ENCODE peak calls at places on chromosomes 1 and 21, in five cellular contexts. Z, M, K, O and E are unnamed samples.

GRCh38 chr1:206029484-206029883 is 5.8 kb upstream of the CTSE start:
- DNase-seq in K (no peak), O (no peak), Z (no peak), M (peak), E (peak)

GRCh38 chr1:83058327-83058726 is 940.6 kb downstream of the TTLL7 start:
- DNase-seq in Z (no peak), K (peak), M (no peak), O (no peak), E (no peak)

GRCh38 chr1:223291796-223292195 is 72.2 kb downstream of the SUSD4 start:
- DNase-seq in O (no peak), Z (no peak), K (no peak), M (no peak), E (no peak)

GRCh38 chr1:46983416-46983815 is 40.1 kb upstream of the CYP4X1 start:
- DNase-seq in M (no peak), O (no peak), Z (no peak), K (no peak), E (no peak)

GRCh38 chr1:94383966-94384408 is 34.2 kb upstream of the ABCD3 start:
- DNase-seq in Z (no peak), K (no peak), O (no peak), M (no peak), E (no peak)

GRCh38 chr1:212703991-212704564 is 4.4 kb upstream of the BATF3 start:
- DNase-seq in K (no peak), M (no peak), O (no peak), Z (no peak), E (no peak)

GRCh38 chr1:49098866-49099265 is 322.2 kb upstream of the BEND5 start:
- DNase-seq in Z (no peak), K (no peak), O (no peak), M (no peak), E (no peak)

GRCh38 chr1:219374636-219375035 is 201.0 kb downstream of the LYPLAL1 start:
- DNase-seq in Z (no peak), K (no peak), M (no peak), O (no peak), E (no peak)

GRCh38 chr1:72397786-72398185 is 115.4 kb upstream of the NEGR1 start:
- DNase-seq in Z (no peak), O (no peak), M (no peak), K (peak), E (no peak)

GRCh38 chr21:44084496-44085241 is 22.5 kb upstream of the PWP2 start:
- DNase-seq in M (no peak), O (no peak), Z (no peak), K (no peak), E (no peak)

GRCh38 chr1:12480748-12481362 is 137.2 kb downstream of the DHRS3 start:
- DNase-seq in M (no peak), K (peak), O (no peak), Z (peak), E (no peak)

GRCh38 chr1:5340560-5341130 is 651.6 kb downstream of the NPHP4 start:
- DNase-seq in Z (no peak), K (no peak), O (no peak), M (no peak), E (no peak)

GRCh38 chr1:204123376-204123775 is 28.5 kb downstream of the ETNK2 start:
- DNase-seq in M (no peak), O (no peak), K (peak), Z (no peak), E (no peak)

GRCh38 chr1:241742084-241742483 is 90.0 kb downstream of the WDR64 start:
- DNase-seq in M (no peak), Z (no peak), O (no peak), K (no peak), E (no peak)

GRCh38 chr1:12435639-12436344 is 182.2 kb downstream of the DHRS3 start:
- DNase-seq in M (no peak), K (peak), O (no peak), Z (no peak), E (no peak)

GRCh38 chr1:204446413-204447111 is 34.9 kb upstream of the PPP1R15B start:
- DNase-seq in Z (peak), K (peak), O (no peak), M (peak), E (no peak)

GRCh38 chr1:51565009-51565408 is 45.9 kb upstream of the EPS15 start:
- DNase-seq in M (no peak), K (no peak), Z (no peak), O (no peak), E (no peak)

GRCh38 chr1:80966266-80966665 is 834.5 kb upstream of the ADGRL2 start:
- DNase-seq in Z (no peak), M (no peak), O (no peak), K (no peak), E (no peak)

GRCh38 chr1:226525750-226526149 is 22.8 kb upstream of the STUM start:
- DNase-seq in Z (no peak), O (no peak), K (no peak), M (no peak), E (no peak)

GRCh38 chr1:78688701-78689100 is 39.1 kb downstream of the IFI44 start:
- DNase-seq in M (no peak), Z (no peak), O (no peak), K (peak), E (no peak)

GRCh38 chr1:90955769-90956168 is 66.1 kb downstream of the ZNF644 start:
- DNase-seq in K (no peak), Z (no peak), M (no peak), O (no peak), E (no peak)

GRCh38 chr21:15421521-15421920 is 308.3 kb upstream of the USP25 start:
- DNase-seq in Z (no peak), M (no peak), O (no peak), K (peak), E (no peak)

GRCh38 chr1:180534199-180534598 is 24.6 kb upstream of the OVAAL start:
- DNase-seq in M (no peak), K (no peak), O (no peak), Z (no peak), E (no peak)

GRCh38 chr1:54681396-54681795 is 34.3 kb upstream of the TTC4 start:
- DNase-seq in O (no peak), M (no peak), K (no peak), Z (no peak), E (no peak)

GRCh38 chr1:31413405-31414005 is 492 bp downstream of the SERINC2 start:
- DNase-seq in M (peak), O (peak), K (peak), Z (peak), E (peak)

DNA sequence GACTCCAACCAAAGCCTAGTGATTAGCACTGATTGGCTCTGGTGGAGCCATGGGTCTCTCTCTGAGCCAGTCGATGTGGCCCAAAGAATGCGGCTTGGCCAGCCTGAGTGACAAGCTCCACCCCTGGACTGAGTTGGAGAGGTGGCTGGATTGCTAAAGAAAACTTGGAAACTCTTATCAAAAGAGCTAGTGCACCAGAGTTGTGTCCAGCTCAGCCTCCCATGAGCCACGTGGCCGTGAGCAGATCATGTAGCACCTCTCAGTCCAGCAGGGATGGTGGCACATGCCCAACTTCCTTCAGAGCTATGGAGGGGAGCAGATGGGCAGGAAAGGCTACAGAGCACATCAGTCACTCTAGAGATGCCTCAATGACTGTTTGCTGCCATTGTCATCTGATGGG is 142.8 kb upstream of the VAMP3 start:
- DNase-seq in Z (no peak), K (no peak), O (no peak), M (no peak), E (no peak)
- H3K27ac ChIP-seq in Z (no peak), K (no peak), O (no peak), M (no peak), E (no peak)

GRCh38 chr1:1431006-1431844 is 4.3 kb upstream of the VWA1 start:
- DNase-seq in O (no peak), Z (peak), K (no peak), M (peak), E (no peak)
- H3K4me3 ChIP-seq in O (no peak), Z (no peak), K (peak), M (peak), E (no peak)

GRCh38 chr1:220905650-220906560 is 26.7 kb downstream of the HLX start:
- DNase-seq in K (peak), Z (no peak), O (no peak), M (no peak), E (no peak)
- H3K27ac ChIP-seq in K (peak), Z (no peak), O (no peak), M (no peak), E (no peak)

DNA sequence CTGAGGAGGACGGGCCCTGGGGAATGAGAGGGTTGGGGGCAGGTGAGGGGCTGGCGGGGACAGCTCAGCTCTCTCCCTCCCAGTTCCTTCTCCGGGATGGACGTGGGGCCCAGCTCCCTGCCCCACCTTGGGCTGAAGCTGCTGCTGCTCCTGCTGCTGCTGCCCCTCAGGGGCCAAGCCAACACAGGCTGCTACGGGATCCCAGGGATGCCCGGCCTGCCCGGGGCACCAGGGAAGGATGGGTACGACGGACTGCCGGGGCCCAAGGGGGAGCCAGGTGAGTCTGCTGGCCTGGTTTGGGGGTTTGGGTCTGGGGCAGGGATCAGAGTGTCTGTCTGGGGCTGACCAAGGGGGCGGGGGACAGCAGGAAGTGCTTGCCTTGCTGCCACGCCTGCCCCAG is 495 bp downstream of the C1QC start:
- DNase-seq in O (no peak), M (no peak), K (no peak), Z (no peak), E (peak)
- H3K4me3 ChIP-seq in O (no peak), M (no peak), K (no peak), Z (no peak), E (peak)

GRCh38 chr1:22451702-22452400 is at the start of gene ZBTB40:
- DNase-seq in M (peak), O (peak), K (peak), Z (peak), E (peak)

GRCh38 chr1:22453181-22453580 is 1.5 kb downstream of the ZBTB40 start:
- DNase-seq in Z (no peak), M (no peak), O (no peak), K (no peak), E (no peak)

GRCh38 chr1:22450421-22451021 is 1.1 kb upstream of the ZBTB40 start:
- DNase-seq in M (no peak), Z (no peak), O (no peak), K (peak), E (no peak)

GRCh38 chr1:22454476-22455056 is 2.9 kb downstream of the ZBTB40 start:
- DNase-seq in Z (no peak), M (no peak), K (no peak), O (no peak), E (no peak)

GRCh38 chr1:22452401-22452963 is 831 bp downstream of the ZBTB40 start:
- DNase-seq in O (no peak), K (no peak), M (no peak), Z (no peak), E (no peak)
- H3K27ac ChIP-seq in O (peak), K (peak), M (peak), Z (peak), E (peak)

GRCh38 chr1:198253668-198254067 is 96.9 kb downstream of the NEK7 start:
- DNase-seq in Z (peak), K (no peak), M (no peak), O (no peak), E (no peak)

GRCh38 chr1:198253259-198253658 is 96.5 kb downstream of the NEK7 start:
- DNase-seq in O (no peak), Z (no peak), M (no peak), K (no peak), E (no peak)

GRCh38 chr1:198254521-198254920 is 97.7 kb downstream of the NEK7 start:
- DNase-seq in M (no peak), K (no peak), O (no peak), Z (no peak), E (no peak)

GRCh38 chr1:198255783-198256182 is 99.0 kb downstream of the NEK7 start:
- DNase-seq in M (no peak), O (no peak), K (no peak), Z (no peak), E (no peak)

DNA sequence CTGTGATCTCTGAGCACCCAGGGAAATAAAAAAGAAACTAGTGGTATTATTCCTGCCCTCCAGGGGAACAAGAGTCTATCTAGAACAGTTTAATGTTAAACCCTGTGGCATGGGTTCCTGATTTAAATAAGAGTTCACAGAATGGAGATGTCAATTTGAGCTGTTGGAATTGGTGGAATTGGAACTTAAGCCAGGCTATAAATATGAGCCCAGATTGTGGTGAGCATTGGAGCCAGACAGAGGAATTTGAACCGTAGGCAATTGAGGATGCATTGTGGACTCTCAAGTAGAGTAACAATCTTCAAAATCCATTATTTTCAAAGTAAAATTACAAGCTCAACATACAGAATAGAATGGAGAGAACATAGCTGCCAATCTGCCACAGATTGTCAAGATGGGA is 98.2 kb downstream of the NEK7 start:
- DNase-seq in Z (no peak), M (no peak), K (no peak), O (no peak), E (no peak)
- H3K4me3 ChIP-seq in Z (no peak), M (no peak), K (no peak), O (no peak), E (no peak)

GRCh38 chr1:40944841-40945430 is 34.6 kb upstream of the CTPS1 start:
- DNase-seq in O (no peak), Z (no peak), M (peak), K (no peak), E (no peak)
- H3K27ac ChIP-seq in O (peak), Z (peak), M (peak), K (no peak), E (peak)